ENCODE peak calls at places on chromosomes 13 and 19, in nine cellular contexts. One of them, this sample, is unnamed. For H3K36me3 and H3K4me1, the result is how much of the 10 kb centered on the place peaks cover.

GRCh38 chr19:2365201-2365970 is 5.3 kb downstream of the TMPRSS9 start:
- DNase-seq in heart right ventricle: no peak
- DNase-seq in tibial nerve: no peak
- DNase-seq in upper lobe of right lung: no peak
- DNase-seq in Panc1: no peak
- DNase-seq in esophagus squamous epithelium: no peak
- DNase-seq in colonic mucosa: no peak
- DNase-seq in astrocyte: no peak
- DNase-seq in uterus: no peak
- DNase-seq in this sample: no peak

GRCh38 chr19:50662442-50663279 is 13.4 kb downstream of the C19orf81 start:
- DNase-seq in heart right ventricle: no peak
- DNase-seq in tibial nerve: no peak
- DNase-seq in upper lobe of right lung: no peak
- DNase-seq in Panc1: no peak
- DNase-seq in esophagus squamous epithelium: no peak
- DNase-seq in colonic mucosa: no peak
- DNase-seq in astrocyte: no peak
- DNase-seq in uterus: no peak
- DNase-seq in this sample: no peak

GRCh38 chr13:112759834-112760233 is 70.0 kb downstream of the ATP11A start:
- DNase-seq in heart right ventricle: no peak
- DNase-seq in tibial nerve: no peak
- DNase-seq in upper lobe of right lung: no peak
- DNase-seq in Panc1: no peak
- DNase-seq in esophagus squamous epithelium: no peak
- DNase-seq in colonic mucosa: no peak
- DNase-seq in astrocyte: no peak
- DNase-seq in uterus: no peak
- DNase-seq in this sample: no peak

GRCh38 chr19:18687740-18688465 is 4.4 kb downstream of the CRTC1 start:
- DNase-seq in heart right ventricle: no peak
- DNase-seq in tibial nerve: no peak
- DNase-seq in upper lobe of right lung: no peak
- DNase-seq in Panc1: no peak
- DNase-seq in esophagus squamous epithelium: no peak
- DNase-seq in colonic mucosa: no peak
- DNase-seq in astrocyte: no peak
- DNase-seq in uterus: no peak
- DNase-seq in this sample: no peak

GRCh38 chr13:34913040-34913439 is 29.0 kb upstream of the NBEA start:
- DNase-seq in heart right ventricle: no peak
- DNase-seq in tibial nerve: no peak
- DNase-seq in upper lobe of right lung: no peak
- DNase-seq in Panc1: no peak
- DNase-seq in esophagus squamous epithelium: no peak
- DNase-seq in colonic mucosa: no peak
- DNase-seq in astrocyte: no peak
- DNase-seq in uterus: no peak
- DNase-seq in this sample: no peak

GRCh38 chr13:74687452-74688180 is 553.4 kb upstream of the KLF12 start:
- DNase-seq in heart right ventricle: no peak
- DNase-seq in tibial nerve: no peak
- DNase-seq in upper lobe of right lung: no peak
- DNase-seq in Panc1: no peak
- DNase-seq in esophagus squamous epithelium: no peak
- DNase-seq in colonic mucosa: no peak
- DNase-seq in astrocyte: no peak
- DNase-seq in uterus: peak
- DNase-seq in this sample: no peak

GRCh38 chr19:14366529-14366928 is 14.7 kb upstream of the ADGRE5 start:
- DNase-seq in heart right ventricle: peak
- DNase-seq in tibial nerve: peak
- DNase-seq in upper lobe of right lung: peak
- DNase-seq in Panc1: no peak
- DNase-seq in esophagus squamous epithelium: peak
- DNase-seq in colonic mucosa: peak
- DNase-seq in astrocyte: peak
- DNase-seq in uterus: peak
- DNase-seq in this sample: peak

GRCh38 chr19:42143341-42144234 is 11.3 kb upstream of the POU2F2 start:
- DNase-seq in heart right ventricle: no peak
- DNase-seq in tibial nerve: no peak
- DNase-seq in upper lobe of right lung: no peak
- DNase-seq in Panc1: no peak
- DNase-seq in esophagus squamous epithelium: no peak
- DNase-seq in colonic mucosa: no peak
- DNase-seq in astrocyte: no peak
- DNase-seq in uterus: no peak
- DNase-seq in this sample: no peak

GRCh38 chr19:15672580-15673175 is at the start of gene CYP4F12:
- DNase-seq in heart right ventricle: peak
- DNase-seq in tibial nerve: peak
- DNase-seq in upper lobe of right lung: peak
- DNase-seq in Panc1: no peak
- DNase-seq in esophagus squamous epithelium: peak
- DNase-seq in colonic mucosa: peak
- DNase-seq in astrocyte: no peak
- DNase-seq in uterus: peak
- DNase-seq in this sample: no peak

GRCh38 chr19:38736413-38737280 is 7.6 kb downstream of the CAPN12 start:
- DNase-seq in heart right ventricle: peak
- DNase-seq in tibial nerve: no peak
- DNase-seq in upper lobe of right lung: peak
- DNase-seq in Panc1: no peak
- DNase-seq in esophagus squamous epithelium: no peak
- DNase-seq in colonic mucosa: peak
- DNase-seq in astrocyte: no peak
- DNase-seq in uterus: peak
- DNase-seq in this sample: no peak

GRCh38 chr13:113493315-113493951 is 2.9 kb upstream of the DCUN1D2 start:
- DNase-seq in heart right ventricle: no peak
- DNase-seq in tibial nerve: no peak
- DNase-seq in upper lobe of right lung: no peak
- DNase-seq in Panc1: peak
- DNase-seq in esophagus squamous epithelium: no peak
- DNase-seq in colonic mucosa: peak
- DNase-seq in astrocyte: peak
- DNase-seq in uterus: no peak
- DNase-seq in this sample: no peak

GRCh38 chr19:49691243-49692101 is 556 bp downstream of the CPT1C start:
- DNase-seq in heart right ventricle: peak
- DNase-seq in tibial nerve: no peak
- DNase-seq in upper lobe of right lung: no peak
- DNase-seq in Panc1: no peak
- DNase-seq in esophagus squamous epithelium: no peak
- DNase-seq in colonic mucosa: peak
- DNase-seq in astrocyte: peak
- DNase-seq in uterus: peak
- DNase-seq in this sample: no peak

GRCh38 chr19:33727331-33728028 is 69.2 kb upstream of the KCTD15 start:
- DNase-seq in heart right ventricle: no peak
- DNase-seq in tibial nerve: no peak
- DNase-seq in upper lobe of right lung: peak
- DNase-seq in Panc1: no peak
- DNase-seq in esophagus squamous epithelium: no peak
- DNase-seq in colonic mucosa: no peak
- DNase-seq in astrocyte: no peak
- DNase-seq in uterus: no peak
- DNase-seq in this sample: no peak

GRCh38 chr19:1213391-1214286 is 8.1 kb downstream of the STK11 start:
- DNase-seq in heart right ventricle: peak
- DNase-seq in tibial nerve: no peak
- DNase-seq in upper lobe of right lung: peak
- DNase-seq in Panc1: no peak
- DNase-seq in esophagus squamous epithelium: no peak
- DNase-seq in colonic mucosa: peak
- DNase-seq in astrocyte: peak
- DNase-seq in uterus: peak
- DNase-seq in this sample: no peak

GRCh38 chr19:18611327-18612050 is 1.2 kb upstream of the TMEM59L start:
- DNase-seq in heart right ventricle: no peak
- DNase-seq in tibial nerve: no peak
- DNase-seq in upper lobe of right lung: no peak
- DNase-seq in Panc1: no peak
- DNase-seq in esophagus squamous epithelium: no peak
- DNase-seq in colonic mucosa: no peak
- DNase-seq in astrocyte: no peak
- DNase-seq in uterus: no peak
- DNase-seq in this sample: no peak

GRCh38 chr13:106818971-106819370 is 251.0 kb upstream of the ARGLU1 start:
- DNase-seq in heart right ventricle: no peak
- DNase-seq in tibial nerve: no peak
- DNase-seq in upper lobe of right lung: no peak
- DNase-seq in Panc1: no peak
- DNase-seq in esophagus squamous epithelium: no peak
- DNase-seq in colonic mucosa: no peak
- DNase-seq in astrocyte: no peak
- DNase-seq in uterus: no peak
- DNase-seq in this sample: no peak
- H3K27ac ChIP-seq in heart right ventricle: no peak
- H3K27ac ChIP-seq in tibial nerve: no peak
- H3K27ac ChIP-seq in upper lobe of right lung: no peak
- H3K27ac ChIP-seq in Panc1: no peak
- H3K27ac ChIP-seq in esophagus squamous epithelium: no peak
- H3K27ac ChIP-seq in colonic mucosa: no peak
- H3K27ac ChIP-seq in astrocyte: no peak
- H3K27ac ChIP-seq in uterus: no peak
- H3K27ac ChIP-seq in this sample: no peak

DNA sequence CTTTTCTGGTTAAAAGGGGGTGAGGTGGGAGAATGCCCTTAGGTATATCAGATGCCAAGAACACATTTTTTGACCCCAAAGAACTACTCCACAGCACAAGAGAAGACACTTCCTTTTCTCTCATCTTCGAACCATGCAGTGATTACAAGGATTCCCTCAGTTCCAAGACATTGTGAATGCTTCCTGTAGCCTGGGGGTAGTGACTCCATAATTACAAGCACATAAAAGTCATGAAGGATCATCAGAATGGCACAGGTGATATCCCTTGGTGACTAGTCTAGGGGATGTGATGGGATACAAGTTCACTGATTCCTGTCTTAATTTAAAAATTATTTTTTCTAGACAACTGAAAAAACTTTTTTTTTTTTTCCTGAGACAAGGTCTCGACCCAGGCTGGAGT is 78.0 kb downstream of the ZC3H13 start:
- DNase-seq in heart right ventricle: no peak
- DNase-seq in tibial nerve: no peak
- DNase-seq in upper lobe of right lung: no peak
- DNase-seq in Panc1: no peak
- DNase-seq in esophagus squamous epithelium: no peak
- DNase-seq in colonic mucosa: no peak
- DNase-seq in astrocyte: no peak
- DNase-seq in uterus: no peak
- DNase-seq in this sample: no peak
- H3K36me3 ChIP-seq in heart right ventricle: under half
- H3K36me3 ChIP-seq in tibial nerve: under half
- H3K36me3 ChIP-seq in upper lobe of right lung: half or more
- H3K36me3 ChIP-seq in Panc1: under half
- H3K36me3 ChIP-seq in esophagus squamous epithelium: under half
- H3K36me3 ChIP-seq in colonic mucosa: under half
- H3K36me3 ChIP-seq in astrocyte: under half
- H3K36me3 ChIP-seq in uterus: under half
- H3K36me3 ChIP-seq in this sample: under half

DNA sequence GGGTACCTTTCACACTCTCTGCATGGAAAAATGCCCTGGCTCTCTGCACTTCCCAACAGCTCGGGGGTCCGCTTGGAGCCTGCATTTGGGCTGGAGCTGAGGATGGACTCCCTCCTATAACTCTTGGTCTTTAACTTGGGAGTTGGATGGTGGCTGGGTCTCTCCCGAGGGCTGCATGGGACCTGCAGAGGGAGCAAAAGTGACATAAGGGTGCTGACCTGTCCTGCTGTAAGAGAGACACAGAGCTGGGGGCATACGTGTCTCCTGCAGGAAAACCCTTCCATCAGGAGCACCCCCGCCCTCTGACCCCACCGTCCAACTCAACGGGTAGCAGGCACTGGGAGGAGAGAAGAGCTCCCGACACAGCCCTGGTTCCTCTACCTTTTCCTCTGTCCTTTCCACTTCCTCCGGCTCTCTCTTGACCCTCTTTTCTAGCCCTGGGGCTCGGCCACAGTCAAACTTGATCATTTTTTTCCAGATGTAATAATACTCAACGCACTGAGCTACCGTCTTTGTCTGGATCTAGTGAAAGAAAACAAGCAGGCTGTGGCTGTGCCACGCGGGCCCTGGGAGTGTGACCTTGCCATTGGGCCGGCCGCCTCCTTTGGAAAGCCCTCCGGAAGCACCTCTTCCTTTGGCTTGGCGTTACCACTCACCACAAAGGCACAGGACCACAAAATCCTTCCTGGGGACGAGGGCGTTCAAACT is 6.8 kb upstream of the NAPA start:
- DNase-seq in heart right ventricle: no peak
- DNase-seq in tibial nerve: no peak
- DNase-seq in upper lobe of right lung: no peak
- DNase-seq in Panc1: no peak
- DNase-seq in esophagus squamous epithelium: no peak
- DNase-seq in colonic mucosa: no peak
- DNase-seq in astrocyte: no peak
- DNase-seq in uterus: no peak
- DNase-seq in this sample: no peak
- H3K4me1 ChIP-seq in heart right ventricle: under half
- H3K4me1 ChIP-seq in tibial nerve: under half
- H3K4me1 ChIP-seq in upper lobe of right lung: under half
- H3K4me1 ChIP-seq in Panc1: under half
- H3K4me1 ChIP-seq in esophagus squamous epithelium: under half
- H3K4me1 ChIP-seq in colonic mucosa: under half
- H3K4me1 ChIP-seq in astrocyte: under half
- H3K4me1 ChIP-seq in uterus: under half
- H3K4me1 ChIP-seq in this sample: under half

GRCh38 chr13:72716776-72717175 is 10.7 kb downstream of the MZT1 start:
- DNase-seq in heart right ventricle: no peak
- DNase-seq in tibial nerve: no peak
- DNase-seq in upper lobe of right lung: no peak
- DNase-seq in Panc1: no peak
- DNase-seq in esophagus squamous epithelium: no peak
- DNase-seq in colonic mucosa: no peak
- DNase-seq in astrocyte: no peak
- DNase-seq in uterus: no peak
- DNase-seq in this sample: no peak
- H3K27ac ChIP-seq in heart right ventricle: no peak
- H3K27ac ChIP-seq in tibial nerve: no peak
- H3K27ac ChIP-seq in upper lobe of right lung: no peak
- H3K27ac ChIP-seq in Panc1: no peak
- H3K27ac ChIP-seq in esophagus squamous epithelium: no peak
- H3K27ac ChIP-seq in colonic mucosa: no peak
- H3K27ac ChIP-seq in astrocyte: no peak
- H3K27ac ChIP-seq in uterus: no peak
- H3K27ac ChIP-seq in this sample: no peak

GRCh38 chr19:32459199-32459865 is 53.8 kb downstream of the DPY19L3 start:
- DNase-seq in heart right ventricle: no peak
- DNase-seq in tibial nerve: no peak
- DNase-seq in upper lobe of right lung: no peak
- DNase-seq in Panc1: no peak
- DNase-seq in esophagus squamous epithelium: no peak
- DNase-seq in colonic mucosa: no peak
- DNase-seq in astrocyte: no peak
- DNase-seq in uterus: no peak
- DNase-seq in this sample: no peak
- H3K36me3 ChIP-seq in heart right ventricle: under half
- H3K36me3 ChIP-seq in tibial nerve: under half
- H3K36me3 ChIP-seq in upper lobe of right lung: under half
- H3K36me3 ChIP-seq in Panc1: under half
- H3K36me3 ChIP-seq in esophagus squamous epithelium: under half
- H3K36me3 ChIP-seq in colonic mucosa: under half
- H3K36me3 ChIP-seq in astrocyte: under half
- H3K36me3 ChIP-seq in uterus: under half
- H3K36me3 ChIP-seq in this sample: under half

This sample was measured in thoracic aorta.